ENCODE peak calls at places on chromosome 17, in eight cellular contexts. A is psoas muscle, T is right atrium auricular region, P is amygdala, E is heart left ventricle, O is EL, K is NCI-H226, Y is NAMALWA. G is an unnamed sample.

GRCh38 chr17:68200689-68201424 is 47.0 kb upstream of the AMZ2 start:
- DNase-seq in Y (peak), E (peak), A (peak), P (peak), K (peak), T (peak), O (peak), G (peak)

GRCh38 chr17:15978606-15979005 is 20.9 kb downstream of the ZSWIM7 start:
- DNase-seq in P (no peak), Y (no peak), T (no peak), A (no peak), E (no peak), K (no peak), O (no peak), G (no peak)

GRCh38 chr17:48002920-48003685 is 32.2 kb downstream of the CDK5RAP3 start:
- DNase-seq in Y (no peak), E (no peak), O (no peak), K (no peak), P (no peak), A (no peak), T (no peak), G (no peak)

GRCh38 chr17:78419970-78420820 is 41.7 kb downstream of the PGS1 start:
- DNase-seq in O (no peak), Y (no peak), E (no peak), P (no peak), A (no peak), T (no peak), K (no peak), G (no peak)

GRCh38 chr17:76379646-76380376 is 4.6 kb upstream of the SPHK1 start:
- DNase-seq in O (no peak), Y (no peak), K (no peak), P (no peak), T (no peak), E (no peak), A (no peak), G (no peak)

GRCh38 chr17:17398928-17399926 is 77.6 kb upstream of the MED9 start:
- DNase-seq in E (no peak), A (peak), K (no peak), Y (no peak), P (no peak), O (no peak), T (no peak), G (no peak)

GRCh38 chr17:6120351-6120750 is 50.2 kb downstream of the WSCD1 start:
- DNase-seq in K (no peak), P (no peak), E (no peak), O (no peak), T (no peak), A (no peak), Y (no peak), G (no peak)

GRCh38 chr17:57442914-57443571 is 186.7 kb downstream of the MSI2 start:
- DNase-seq in A (peak), Y (peak), E (peak), P (peak), K (peak), O (peak), T (no peak), G (peak)

GRCh38 chr17:78390241-78391050 is 12.0 kb downstream of the PGS1 start:
- DNase-seq in K (peak), E (no peak), A (peak), T (no peak), P (no peak), Y (no peak), O (peak), G (no peak)

GRCh38 chr17:82358467-82359350 is at the start of gene TEX19:
- DNase-seq in Y (peak), O (peak), K (no peak), T (no peak), E (no peak), P (no peak), A (no peak), G (peak)

GRCh38 chr17:3893003-3893719 is at the start of gene CAMKK1:
- DNase-seq in K (peak), Y (peak), O (peak), E (peak), T (peak), A (peak), P (peak), G (peak)

GRCh38 chr17:27533874-27534815 is 77.9 kb downstream of the KSR1 start:
- DNase-seq in E (no peak), K (peak), Y (no peak), O (peak), P (no peak), T (no peak), A (no peak), G (no peak)

GRCh38 chr17:31431098-31431794 is 39.8 kb downstream of the RAB11FIP4 start:
- DNase-seq in A (no peak), Y (no peak), K (no peak), E (no peak), T (no peak), P (no peak), O (no peak), G (no peak)

GRCh38 chr17:19579867-19580565 is 46.4 kb downstream of the SLC47A1 start:
- DNase-seq in T (no peak), E (peak), O (peak), P (no peak), A (peak), K (no peak), Y (no peak), G (no peak)

GRCh38 chr17:58330997-58331814 is 2.6 kb upstream of the TSPOAP1 start:
- DNase-seq in K (no peak), E (no peak), P (no peak), T (no peak), Y (peak), O (no peak), A (no peak), G (peak)

GRCh38 chr17:39997543-39997942 is 16.9 kb downstream of the PSMD3 start:
- DNase-seq in Y (no peak), P (no peak), O (no peak), A (no peak), E (no peak), T (no peak), K (no peak), G (no peak)